ENCODE peak calls at places on chromosomes 16 and 17, in seven cellular contexts. One of them, this sample, is unnamed.

GRCh38 chr17:38602862-38603785 is 2.6 kb downstream of the SRCIN1 start:
- DNase-seq in HCT116: no peak
- DNase-seq in K562: no peak
- DNase-seq in SK-N-SH: no peak
- DNase-seq in HepG2: no peak
- DNase-seq in H1: no peak
- DNase-seq in GM12878: no peak
- DNase-seq in this sample: no peak

GRCh38 chr16:427295-427694 is 1.8 kb downstream of the RAB11FIP3 start:
- DNase-seq in GM12878: no peak
- DNase-seq in HCT116: no peak
- DNase-seq in SK-N-SH: no peak
- DNase-seq in K562: no peak
- DNase-seq in HepG2: no peak
- DNase-seq in H1: no peak
- DNase-seq in this sample: no peak

GRCh38 chr16:72938426-72939164 is 109.3 kb downstream of the ZFHX3 start:
- DNase-seq in K562: peak; percentile 3
- DNase-seq in H1: no peak
- DNase-seq in SK-N-SH: no peak
- DNase-seq in HepG2: no peak
- DNase-seq in GM12878: no peak
- DNase-seq in HCT116: no peak
- DNase-seq in this sample: no peak

GRCh38 chr16:1057252-1057932 is 15.2 kb upstream of the SSTR5 start:
- DNase-seq in HCT116: no peak
- DNase-seq in K562: peak; percentile 46
- DNase-seq in SK-N-SH: peak; percentile 87
- DNase-seq in GM12878: no peak
- DNase-seq in H1: no peak
- DNase-seq in HepG2: no peak
- DNase-seq in this sample: no peak

GRCh38 chr16:77823067-77823466 is 34.7 kb downstream of the VAT1L start:
- DNase-seq in H1: no peak
- DNase-seq in SK-N-SH: no peak
- DNase-seq in HepG2: no peak
- DNase-seq in K562: no peak
- DNase-seq in HCT116: no peak
- DNase-seq in GM12878: no peak
- DNase-seq in this sample: no peak

GRCh38 chr17:51119415-51120356 is 982 bp downstream of the SPAG9 start:
- DNase-seq in GM12878: no peak
- DNase-seq in K562: peak; percentile 68
- DNase-seq in HepG2: peak; percentile 65
- DNase-seq in HCT116: peak; percentile 38
- DNase-seq in H1: no peak
- DNase-seq in SK-N-SH: peak; percentile 24
- DNase-seq in this sample: no peak

GRCh38 chr16:58056580-58056979 is 31.0 kb downstream of the MMP15 start:
- DNase-seq in H1: no peak
- DNase-seq in SK-N-SH: no peak
- DNase-seq in GM12878: no peak
- DNase-seq in HCT116: no peak
- DNase-seq in HepG2: no peak
- DNase-seq in K562: no peak
- DNase-seq in this sample: no peak

GRCh38 chr17:42361781-42362186 is 26.5 kb downstream of the STAT3 start:
- DNase-seq in K562: no peak
- DNase-seq in H1: no peak
- DNase-seq in HCT116: no peak
- DNase-seq in HepG2: peak; percentile 34
- DNase-seq in SK-N-SH: no peak
- DNase-seq in GM12878: no peak
- DNase-seq in this sample: no peak

GRCh38 chr17:7477392-7478275 is 1.8 kb downstream of the ZBTB4 start:
- DNase-seq in H1: no peak
- DNase-seq in GM12878: no peak
- DNase-seq in K562: peak; percentile 61
- DNase-seq in HCT116: no peak
- DNase-seq in HepG2: peak; percentile 31
- DNase-seq in SK-N-SH: peak; percentile 54
- DNase-seq in this sample: no peak

GRCh38 chr16:80604600-80605355 is 64.0 kb downstream of the DYNLRB2 start:
- DNase-seq in H1: no peak
- DNase-seq in SK-N-SH: no peak
- DNase-seq in HCT116: no peak
- DNase-seq in K562: no peak
- DNase-seq in HepG2: no peak
- DNase-seq in GM12878: no peak
- DNase-seq in this sample: no peak

GRCh38 chr17:59845595-59846390 is 47.0 kb downstream of the TUBD1 start:
- DNase-seq in K562: peak; percentile 45
- DNase-seq in GM12878: no peak
- DNase-seq in HCT116: peak; percentile 90
- DNase-seq in HepG2: peak; percentile 89
- DNase-seq in H1: no peak
- DNase-seq in SK-N-SH: no peak
- DNase-seq in this sample: peak; percentile 88

GRCh38 chr17:16818821-16819683 is 129.0 kb downstream of the CCDC144A start:
- DNase-seq in GM12878: no peak
- DNase-seq in H1: no peak
- DNase-seq in K562: peak; percentile 34
- DNase-seq in HepG2: no peak
- DNase-seq in SK-N-SH: no peak
- DNase-seq in HCT116: no peak
- DNase-seq in this sample: no peak

GRCh38 chr17:43671075-43671692 is 9.5 kb upstream of the MEOX1 start:
- DNase-seq in K562: no peak
- DNase-seq in HepG2: no peak
- DNase-seq in HCT116: no peak
- DNase-seq in GM12878: peak; percentile 53
- DNase-seq in H1: no peak
- DNase-seq in SK-N-SH: no peak
- DNase-seq in this sample: no peak

GRCh38 chr17:80696964-80697363 is 152.3 kb downstream of the RPTOR start:
- DNase-seq in HepG2: no peak
- DNase-seq in HCT116: no peak
- DNase-seq in SK-N-SH: no peak
- DNase-seq in GM12878: no peak
- DNase-seq in K562: no peak
- DNase-seq in H1: no peak
- DNase-seq in this sample: no peak

GRCh38 chr16:10040136-10041080 is 141.8 kb downstream of the GRIN2A start:
- DNase-seq in H1: no peak
- DNase-seq in GM12878: no peak
- DNase-seq in HCT116: no peak
- DNase-seq in SK-N-SH: peak; percentile 27
- DNase-seq in K562: no peak
- DNase-seq in HepG2: no peak
- DNase-seq in this sample: no peak

GRCh38 chr16:76237471-76237870 is 39.7 kb upstream of the CNTNAP4 start:
- DNase-seq in K562: no peak
- DNase-seq in HCT116: no peak
- DNase-seq in GM12878: no peak
- DNase-seq in HepG2: no peak
- DNase-seq in SK-N-SH: no peak
- DNase-seq in H1: no peak
- DNase-seq in this sample: no peak

GRCh38 chr17:83077411-83077810 is 2.0 kb upstream of the METRNL start:
- DNase-seq in HCT116: no peak
- DNase-seq in HepG2: no peak
- DNase-seq in H1: no peak
- DNase-seq in K562: no peak
- DNase-seq in GM12878: no peak
- DNase-seq in SK-N-SH: peak; percentile 81
- DNase-seq in this sample: no peak

GRCh38 chr16:660459-661183 is 7.3 kb upstream of the RHOT2 start:
- DNase-seq in SK-N-SH: peak; percentile 98
- DNase-seq in K562: peak; percentile 95
- DNase-seq in H1: no peak
- DNase-seq in GM12878: peak; percentile 37
- DNase-seq in HepG2: no peak
- DNase-seq in HCT116: peak; percentile 53
- DNase-seq in this sample: no peak

GRCh38 chr17:18107971-18108370 is 585 bp upstream of the MYO15A start:
- DNase-seq in K562: no peak
- DNase-seq in SK-N-SH: no peak
- DNase-seq in HCT116: no peak
- DNase-seq in HepG2: no peak
- DNase-seq in GM12878: no peak
- DNase-seq in H1: no peak
- DNase-seq in this sample: no peak

GRCh38 chr17:18108400-18109312 is at the start of gene MYO15A:
- DNase-seq in H1: no peak
- DNase-seq in HCT116: no peak
- DNase-seq in K562: no peak
- DNase-seq in SK-N-SH: peak; percentile 51
- DNase-seq in GM12878: no peak
- DNase-seq in HepG2: no peak
- DNase-seq in this sample: no peak

GRCh38 chr17:18109935-18110334 is 1.4 kb downstream of the MYO15A start:
- DNase-seq in GM12878: no peak
- DNase-seq in HepG2: no peak
- DNase-seq in SK-N-SH: no peak
- DNase-seq in H1: no peak
- DNase-seq in HCT116: no peak
- DNase-seq in K562: no peak
- DNase-seq in this sample: no peak

GRCh38 chr17:18111330-18111971 is 2.9 kb downstream of the MYO15A start:
- DNase-seq in GM12878: no peak
- DNase-seq in SK-N-SH: no peak
- DNase-seq in K562: no peak
- DNase-seq in HCT116: no peak
- DNase-seq in HepG2: no peak
- DNase-seq in H1: no peak
- DNase-seq in this sample: no peak

DNA sequence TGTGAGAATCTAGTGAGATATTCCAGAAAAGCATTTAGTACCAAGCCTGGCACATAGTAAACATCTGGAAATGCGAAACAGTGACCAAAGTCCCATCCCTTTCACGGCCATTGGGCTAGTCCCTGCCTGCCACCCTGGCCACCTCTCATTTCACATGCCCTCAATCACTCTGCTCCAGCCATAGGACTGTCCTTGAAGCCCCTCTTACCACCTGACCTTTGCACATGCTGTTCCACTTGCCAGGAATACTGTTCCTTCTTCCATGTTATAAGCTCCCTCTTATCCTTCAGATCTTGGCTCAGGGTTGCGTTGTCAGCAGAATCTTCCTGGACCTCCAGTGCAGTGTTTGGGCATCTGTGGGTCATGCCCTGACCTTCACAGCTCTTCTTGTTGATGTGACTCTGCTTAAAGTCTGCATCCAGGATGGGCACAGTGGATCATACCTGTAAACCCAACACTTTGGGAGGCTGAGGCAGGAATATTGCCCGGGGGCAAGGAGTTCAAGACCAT is 2.1 kb downstream of the MYO15A start:
- DNase-seq in GM12878: no peak
- DNase-seq in SK-N-SH: no peak
- DNase-seq in H1: no peak
- DNase-seq in HepG2: no peak
- DNase-seq in HCT116: no peak
- DNase-seq in K562: no peak
- DNase-seq in this sample: no peak
- TF ChIP-seq SIN3A in GM12878: no peak
- TF ChIP-seq SIN3A in SK-N-SH: no peak
- TF ChIP-seq SIN3A in H1: no peak
- TF ChIP-seq SIN3A in HepG2: no peak
- TF ChIP-seq SIN3A in HCT116: no peak
- TF ChIP-seq SIN3A in K562: no peak
- TF ChIP-seq SIN3A in this sample: no peak

GRCh38 chr17:77959216-77959925 is 868 bp downstream of the TNRC6C start:
- DNase-seq in GM12878: no peak
- DNase-seq in HCT116: no peak
- DNase-seq in HepG2: no peak
- DNase-seq in K562: peak; percentile 65
- DNase-seq in SK-N-SH: peak; percentile 73
- DNase-seq in H1: no peak
- DNase-seq in this sample: no peak
- H3K4me3 ChIP-seq in GM12878: peak overlapping the region; percentile 75
- H3K4me3 ChIP-seq in HCT116: peak overlapping the region; percentile 62
- H3K4me3 ChIP-seq in HepG2: peak overlapping the region; percentile 85
- H3K4me3 ChIP-seq in K562: peak overlapping the region; percentile 59
- H3K4me3 ChIP-seq in SK-N-SH: peak overlapping the region; percentile 68
- H3K4me3 ChIP-seq in H1: peak overlapping the region; percentile 78
- H3K4me3 ChIP-seq in this sample: peak overlapping the region; percentile 62

GRCh38 chr17:77737442-77738265 is 220.8 kb upstream of the TNRC6C start:
- DNase-seq in H1: no peak
- DNase-seq in K562: no peak
- DNase-seq in GM12878: no peak
- DNase-seq in HCT116: no peak
- DNase-seq in HepG2: no peak
- DNase-seq in SK-N-SH: no peak
- DNase-seq in this sample: no peak
- TF ChIP-seq CTCF in H1: no peak
- TF ChIP-seq CTCF in K562: no peak
- TF ChIP-seq CTCF in GM12878: no peak
- TF ChIP-seq CTCF in HCT116: no peak
- TF ChIP-seq CTCF in HepG2: no peak
- TF ChIP-seq CTCF in SK-N-SH: no peak
- TF ChIP-seq CTCF in this sample: no peak

GRCh38 chr16:79188115-79188779 is 412.3 kb downstream of the MAF start:
- DNase-seq in HCT116: no peak
- DNase-seq in K562: no peak
- DNase-seq in GM12878: no peak
- DNase-seq in H1: no peak
- DNase-seq in HepG2: no peak
- DNase-seq in SK-N-SH: no peak
- DNase-seq in this sample: no peak

GRCh38 chr16:79185681-79186080 is 414.9 kb downstream of the MAF start:
- DNase-seq in GM12878: no peak
- DNase-seq in H1: no peak
- DNase-seq in HCT116: no peak
- DNase-seq in K562: no peak
- DNase-seq in HepG2: no peak
- DNase-seq in SK-N-SH: no peak
- DNase-seq in this sample: no peak

GRCh38 chr16:79183571-79183970 is 417.0 kb downstream of the MAF start:
- DNase-seq in HCT116: no peak
- DNase-seq in GM12878: no peak
- DNase-seq in K562: no peak
- DNase-seq in H1: no peak
- DNase-seq in HepG2: no peak
- DNase-seq in SK-N-SH: no peak
- DNase-seq in this sample: no peak

GRCh38 chr16:79184464-79184863 is 416.1 kb downstream of the MAF start:
- DNase-seq in K562: no peak
- DNase-seq in HepG2: no peak
- DNase-seq in HCT116: no peak
- DNase-seq in SK-N-SH: no peak
- DNase-seq in H1: no peak
- DNase-seq in GM12878: no peak
- DNase-seq in this sample: no peak

DNA sequence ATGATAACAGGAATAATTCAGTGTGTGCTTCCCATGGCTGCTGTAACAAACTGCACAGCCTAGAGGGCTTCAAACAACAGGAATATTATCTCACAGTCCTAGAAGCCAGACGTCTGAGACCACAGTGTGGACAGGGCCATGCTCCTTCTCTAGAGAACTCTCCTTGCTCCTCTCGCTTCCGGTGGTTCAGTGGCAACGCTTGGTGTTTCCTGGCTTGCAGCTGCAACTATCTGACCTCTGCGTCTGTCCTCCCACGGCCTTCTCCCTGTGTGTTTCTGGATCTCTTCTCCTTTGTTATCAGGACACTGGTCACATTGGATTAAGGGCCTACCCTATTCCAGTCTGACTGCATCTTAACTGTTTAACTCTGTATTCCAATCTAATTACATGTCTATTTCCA is 414.3 kb downstream of the MAF start:
- DNase-seq in GM12878: no peak
- DNase-seq in HCT116: no peak
- DNase-seq in K562: peak; percentile 3
- DNase-seq in SK-N-SH: no peak
- DNase-seq in HepG2: no peak
- DNase-seq in H1: no peak
- DNase-seq in this sample: no peak
- TF ChIP-seq SIN3A in GM12878: no peak
- TF ChIP-seq SIN3A in HCT116: no peak
- TF ChIP-seq SIN3A in K562: no peak
- TF ChIP-seq SIN3A in SK-N-SH: no peak
- TF ChIP-seq SIN3A in HepG2: no peak
- TF ChIP-seq SIN3A in H1: no peak
- TF ChIP-seq SIN3A in this sample: no peak

This sample was measured in Panc1.